ENCODE peak calls at places on chromosomes 6 and 20, in six cellular contexts. D is CD8-positive, alpha-beta memory T cell; J is H1; M is ovary; R is CD8-positive, alpha-beta T cell; Z is neural progenitor cell. A is an unnamed sample. For H3K27me3, the result is how much of the 10 kb centered on the place peaks cover.

GRCh38 chr20:49811825-49812462 is 684 bp upstream of the SLC9A8 start:
- DNase-seq in J (peak), R (no peak), M (no peak), D (no peak), Z (no peak), A (peak)

GRCh38 chr6:154754152-154754551 is 20.9 kb downstream of the SCAF8 start:
- DNase-seq in M (no peak), D (no peak), J (no peak), R (no peak), Z (no peak), A (no peak)

GRCh38 chr20:37670426-37670825 is 23.4 kb upstream of the CTNNBL1 start:
- DNase-seq in R (no peak), D (no peak), M (peak), J (no peak), Z (peak), A (peak)

GRCh38 chr6:148367418-148368024 is 24.9 kb downstream of the SASH1 start:
- DNase-seq in D (no peak), Z (peak), M (peak), R (no peak), J (no peak), A (peak)

GRCh38 chr20:15061955-15062354 is 724.5 kb upstream of the FLRT3 start:
- DNase-seq in M (peak), Z (peak), J (no peak), R (no peak), D (no peak), A (no peak)

GRCh38 chr6:1786455-1787108 is 176.9 kb downstream of the FOXC1 start:
- DNase-seq in D (no peak), J (no peak), R (no peak), M (no peak), Z (no peak), A (no peak)

GRCh38 chr20:33677991-33678431 is 3.8 kb upstream of the NECAB3 start:
- DNase-seq in M (peak), D (no peak), Z (no peak), J (no peak), R (no peak), A (no peak)

GRCh38 chr6:78942451-78942850 is 75.1 kb downstream of the IRAK1BP1 start:
- DNase-seq in M (no peak), Z (no peak), J (no peak), R (no peak), D (no peak), A (peak)

GRCh38 chr6:131225959-131226358 is 90.7 kb downstream of the AKAP7 start:
- DNase-seq in M (no peak), R (no peak), D (no peak), Z (no peak), J (no peak), A (no peak)

GRCh38 chr6:5695260-5696245 is 311.2 kb downstream of the NRN1 start:
- DNase-seq in M (no peak), D (no peak), R (no peak), J (no peak), Z (no peak), A (peak)

GRCh38 chr6:31114540-31114876 is at the start of gene PSORS1C1:
- DNase-seq in R (no peak), D (no peak), M (peak), Z (no peak), J (no peak), A (no peak)

GRCh38 chr20:35582131-35582530 is 33.5 kb upstream of the SPAG4 start:
- DNase-seq in M (no peak), D (no peak), Z (no peak), J (no peak), R (no peak), A (no peak)

GRCh38 chr20:47305667-47306066 is 50.8 kb downstream of the ZMYND8 start:
- DNase-seq in Z (no peak), M (no peak), D (no peak), J (no peak), R (no peak), A (no peak)

GRCh38 chr6:98871057-98871456 is 36.7 kb downstream of the POU3F2 start:
- DNase-seq in Z (no peak), J (no peak), R (no peak), D (no peak), M (no peak), A (no peak)

GRCh38 chr6:6583836-6584235 is 4.7 kb upstream of the LY86 start:
- DNase-seq in J (no peak), Z (no peak), R (no peak), M (no peak), D (no peak), A (peak)

GRCh38 chr6:69985180-69985579 is 118.8 kb downstream of the COL19A1 start:
- DNase-seq in J (no peak), M (no peak), D (no peak), R (no peak), Z (no peak), A (no peak)

GRCh38 chr20:10074513-10074912 is 39.7 kb downstream of the ANKEF1 start:
- DNase-seq in D (no peak), R (no peak), Z (no peak), J (no peak), M (no peak), A (peak)

GRCh38 chr20:47817573-47817972 is 32.3 kb upstream of the SULF2 start:
- DNase-seq in R (no peak), J (no peak), Z (no peak), M (no peak), D (no peak), A (no peak)

GRCh38 chr6:11535801-11536230 is 1.7 kb upstream of the TMEM170B start:
- DNase-seq in D (no peak), M (peak), R (no peak), Z (no peak), J (no peak), A (peak)

GRCh38 chr6:13712485-13712990 is 903 bp upstream of the RANBP9 start:
- DNase-seq in R (no peak), M (no peak), D (no peak), Z (no peak), J (no peak), A (peak)

GRCh38 chr20:52889225-52889624 is 82.9 kb upstream of the TSHZ2 start:
- DNase-seq in D (no peak), M (no peak), R (no peak), Z (no peak), J (no peak), A (no peak)

GRCh38 chr6:15501806-15502450 is 160.9 kb downstream of the DTNBP1 start:
- DNase-seq in M (peak), Z (no peak), R (no peak), J (no peak), D (no peak), A (no peak)

GRCh38 chr20:10916312-10916711 is 242.5 kb upstream of the JAG1 start:
- DNase-seq in Z (no peak), D (no peak), J (no peak), R (no peak), M (no peak), A (no peak)

GRCh38 chr6:132401941-132402275 is 633 bp upstream of the MOXD1 start:
- DNase-seq in D (no peak), J (peak), Z (peak), R (no peak), M (no peak), A (no peak)

GRCh38 chr6:169988769-169989550 is 237.5 kb downstream of the ERMARD start:
- DNase-seq in R (no peak), J (no peak), M (no peak), D (peak), Z (no peak), A (no peak)

GRCh38 chr6:143040018-143040417 is 20.7 kb upstream of the AIG1 start:
- DNase-seq in J (no peak), R (no peak), D (no peak), Z (no peak), M (no peak), A (no peak)

GRCh38 chr20:21166801-21167200 is 40.9 kb downstream of the KIZ start:
- DNase-seq in M (no peak), Z (no peak), D (no peak), R (no peak), J (no peak), A (no peak)

GRCh38 chr6:52510213-52510562 is 66.7 kb downstream of the TRAM2 start:
- DNase-seq in J (no peak), Z (no peak), D (no peak), R (no peak), M (no peak), A (peak)

GRCh38 chr6:120903836-120904235 is 430.4 kb downstream of the TBC1D32 start:
- DNase-seq in D (no peak), R (no peak), J (no peak), Z (peak), M (no peak), A (no peak)

GRCh38 chr6:5203571-5203970 is 57.2 kb downstream of the LYRM4 start:
- DNase-seq in Z (no peak), J (no peak), M (no peak), D (no peak), R (no peak), A (no peak)

GRCh38 chr6:147046131-147046530 is 158.1 kb upstream of the STXBP5 start:
- DNase-seq in R (no peak), Z (no peak), J (no peak), D (no peak), M (no peak), A (peak)

GRCh38 chr6:116518621-116519020 is 7.2 kb downstream of the CALHM5 start:
- DNase-seq in R (no peak), M (no peak), Z (no peak), J (no peak), D (no peak), A (peak)

GRCh38 chr20:60586417-60587105 is 628.3 kb downstream of the CDH26 start:
- DNase-seq in J (no peak), D (no peak), M (no peak), R (no peak), Z (no peak), A (no peak)
- H3K27me3 ChIP-seq in J (under half), D (under half), M (under half), R (under half), Z (under half), A (under half)

DNA sequence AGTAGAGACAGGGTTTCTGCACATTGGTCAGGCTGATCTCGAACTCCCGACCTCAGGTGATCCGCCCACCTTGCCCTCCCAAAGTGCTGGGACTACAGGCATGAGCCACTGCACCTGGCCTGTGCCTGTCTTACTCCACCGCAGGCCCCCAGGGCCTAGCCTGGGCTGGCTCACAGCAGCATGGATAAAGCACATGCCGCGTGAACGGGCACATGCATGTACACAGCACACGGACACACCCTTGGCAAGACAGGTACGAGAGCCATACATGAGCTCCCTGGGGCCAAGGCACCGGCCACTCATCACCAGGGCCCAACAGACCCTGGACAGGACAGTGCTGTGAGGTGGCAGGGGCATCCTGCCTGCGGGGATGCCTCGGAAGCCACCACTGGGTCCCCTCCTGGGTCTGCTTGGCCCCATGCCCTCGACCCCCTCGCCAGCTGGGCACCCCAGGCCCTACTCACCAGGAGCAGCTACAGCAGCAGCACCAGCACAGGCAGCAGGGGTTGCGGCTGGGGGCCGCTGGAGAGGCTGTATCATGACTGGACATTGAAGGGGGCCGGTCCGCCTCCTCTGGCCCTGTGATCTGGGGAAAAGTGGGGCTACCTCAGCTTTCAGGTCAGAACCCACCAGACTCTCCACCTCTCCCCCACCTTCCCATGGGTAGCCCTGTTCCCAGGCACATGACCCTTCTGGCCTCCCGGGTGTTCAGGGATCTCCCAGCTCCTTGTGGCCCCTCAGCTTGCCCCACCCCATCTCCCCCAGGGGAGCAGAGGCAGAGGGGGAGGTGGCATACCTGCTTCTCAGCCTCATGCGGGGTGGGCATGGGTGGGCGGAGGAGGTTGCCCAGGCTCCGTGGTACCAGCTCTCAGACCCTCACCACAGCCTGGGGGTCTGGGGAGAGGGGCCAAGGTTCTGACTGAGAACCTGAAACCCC is 3.0 kb downstream of the RGS19 start:
- DNase-seq in R (no peak), J (no peak), M (no peak), D (no peak), Z (no peak), A (no peak)
- H3K4me3 ChIP-seq in R (peak), J (no peak), M (no peak), D (peak), Z (no peak), A (no peak)

GRCh38 chr6:37699138-37699766 is 1.6 kb upstream of the MDGA1 start:
- DNase-seq in D (peak), Z (no peak), M (no peak), R (no peak), J (no peak), A (no peak)
- H3K27me3 ChIP-seq in D (under half), Z (half or more), M (under half), R (under half), J (half or more), A (under half)

GRCh38 chr6:111591901-111592461 is 13.7 kb downstream of the TRAF3IP2 start:
- DNase-seq in D (no peak), Z (no peak), J (no peak), R (no peak), M (no peak), A (no peak)
- H3K4me3 ChIP-seq in D (no peak), Z (no peak), J (no peak), R (no peak), M (no peak), A (no peak)

GRCh38 chr6:107832146-107833056 is 8.3 kb upstream of the SCML4 start:
- DNase-seq in J (no peak), R (no peak), M (no peak), Z (no peak), D (no peak), A (no peak)

GRCh38 chr6:107830060-107830459 is 5.9 kb upstream of the SCML4 start:
- DNase-seq in Z (no peak), R (no peak), M (no peak), J (no peak), D (no peak), A (no peak)

GRCh38 chr6:107823047-107823557 is 1.0 kb downstream of the SCML4 start:
- DNase-seq in M (no peak), J (no peak), Z (no peak), R (peak), D (peak), A (no peak)

GRCh38 chr6:107822154-107823046 is 1.7 kb downstream of the SCML4 start:
- DNase-seq in Z (no peak), M (no peak), J (no peak), D (peak), R (peak), A (no peak)

DNA sequence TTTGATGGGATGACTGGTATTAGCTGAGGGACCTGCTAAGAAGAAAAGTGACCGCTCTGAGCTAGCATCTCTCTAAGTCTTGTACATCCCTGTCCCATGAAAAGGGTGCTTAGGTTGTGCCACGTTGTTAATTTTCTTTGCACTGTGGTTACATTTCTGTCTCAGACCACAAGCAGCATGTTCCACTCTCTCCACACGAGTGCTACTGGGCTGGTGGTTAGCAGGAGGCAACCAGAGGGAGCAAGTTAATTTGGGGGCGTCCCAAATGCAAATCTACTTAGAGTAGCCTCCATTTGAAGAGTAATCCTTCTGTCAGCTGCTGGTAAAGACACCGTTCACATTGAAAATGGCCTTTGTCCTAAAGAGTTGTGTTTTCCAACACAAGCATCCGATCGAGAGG is 3.4 kb upstream of the SCML4 start:
- DNase-seq in Z (no peak), R (no peak), M (no peak), J (no peak), D (peak), A (no peak)
- H3K27me3 ChIP-seq in Z (under half), R (under half), M (under half), J (under half), D (under half), A (under half)

GRCh38 chr20:44807051-44807683 is 3.2 kb downstream of the RIMS4 start:
- DNase-seq in D (no peak), M (no peak), R (no peak), Z (no peak), J (no peak), A (no peak)

GRCh38 chr20:44807684-44808056 is 2.7 kb downstream of the RIMS4 start:
- DNase-seq in J (no peak), R (no peak), D (no peak), M (no peak), Z (no peak), A (no peak)

GRCh38 chr20:44803383-44803941 is 6.9 kb downstream of the RIMS4 start:
- DNase-seq in D (no peak), J (no peak), M (no peak), Z (no peak), R (no peak), A (no peak)

GRCh38 chr20:44805335-44805734 is 5.0 kb downstream of the RIMS4 start:
- DNase-seq in D (no peak), R (no peak), M (peak), Z (no peak), J (no peak), A (no peak)

DNA sequence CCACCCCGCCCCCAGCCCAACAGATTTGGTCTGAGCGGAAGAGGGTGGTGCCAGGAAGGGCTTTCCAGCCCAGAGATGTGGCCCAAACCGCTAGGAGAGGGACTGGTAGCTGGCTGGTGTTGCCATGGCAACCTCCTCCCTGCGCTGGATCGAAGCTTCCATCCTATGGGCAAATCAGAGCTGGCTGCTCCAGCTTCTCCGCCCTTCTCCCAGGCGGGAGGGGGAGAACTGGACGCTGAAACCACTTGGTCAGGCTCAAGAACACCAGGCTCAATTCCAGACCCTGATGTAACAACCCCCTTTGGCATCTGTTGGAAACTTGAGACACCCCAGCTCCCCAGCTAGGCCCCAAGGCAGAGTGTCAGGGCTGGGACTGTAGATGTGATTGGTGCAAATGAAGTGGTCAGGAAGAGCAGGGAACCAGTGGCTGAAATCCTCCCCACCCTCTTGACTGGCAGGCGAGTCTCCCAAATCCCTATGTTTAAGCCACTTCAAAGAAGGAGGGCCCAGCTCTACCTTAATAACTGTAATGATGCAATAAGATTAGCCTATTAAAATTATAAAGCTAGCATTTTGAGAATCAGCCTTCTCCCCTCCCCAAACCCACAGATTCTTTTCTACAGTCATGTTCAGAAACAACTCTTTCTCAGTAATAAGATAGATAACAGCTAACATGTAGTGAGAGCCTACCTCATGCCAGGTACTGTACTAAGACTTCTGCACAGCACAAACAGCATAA is 4.2 kb downstream of the RIMS4 start:
- DNase-seq in R (no peak), D (no peak), Z (peak), J (peak), M (peak), A (peak)
- H3K4me3 ChIP-seq in R (no peak), D (no peak), Z (no peak), J (no peak), M (no peak), A (no peak)

GRCh38 chr20:40681684-40682083 is 7.4 kb downstream of the MAFB start:
- DNase-seq in M (no peak), Z (no peak), R (no peak), J (no peak), D (no peak), A (no peak)
- H3K27me3 ChIP-seq in M (under half), Z (half or more), R (under half), J (half or more), D (under half), A (under half)

DNA sequence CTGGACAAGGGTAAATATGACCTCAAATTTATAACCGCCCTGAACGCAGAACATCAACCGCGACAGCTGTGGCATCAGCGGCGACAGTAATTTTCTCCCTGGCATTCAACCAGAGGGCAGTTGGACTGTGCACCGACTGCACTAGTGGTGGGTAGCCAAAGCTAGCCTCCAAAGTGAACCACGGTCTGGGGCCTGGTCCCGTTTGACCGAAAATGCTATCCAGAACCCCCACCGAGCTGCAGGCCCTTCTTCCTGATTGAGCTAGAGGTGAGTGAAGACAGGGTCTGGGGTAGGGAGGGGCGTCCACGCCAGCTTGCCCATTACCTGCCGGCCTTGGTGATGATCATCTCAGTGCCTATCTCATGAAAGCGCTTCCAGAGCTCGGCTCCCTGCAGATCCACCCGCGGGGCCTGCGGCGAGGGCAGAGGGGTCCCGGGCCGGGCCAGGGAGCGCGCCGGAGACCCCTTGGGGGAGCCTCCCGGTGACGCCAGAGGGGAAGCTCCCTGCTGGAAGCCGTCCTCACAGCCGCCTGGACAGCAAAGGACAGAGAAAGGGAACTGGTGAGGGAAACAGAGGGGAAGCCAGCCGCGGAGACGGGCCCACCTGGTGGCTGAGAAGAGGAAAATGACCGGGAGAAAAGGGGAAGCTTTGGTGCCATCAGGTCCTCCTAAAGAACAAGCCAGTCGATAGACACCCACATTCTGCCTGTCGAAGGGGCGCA is 2.0 kb downstream of the TBX18 start:
- DNase-seq in D (no peak), J (no peak), R (no peak), M (peak), Z (peak), A (peak)
- H3K4me3 ChIP-seq in D (no peak), J (peak), R (no peak), M (peak), Z (peak), A (peak)

DNA sequence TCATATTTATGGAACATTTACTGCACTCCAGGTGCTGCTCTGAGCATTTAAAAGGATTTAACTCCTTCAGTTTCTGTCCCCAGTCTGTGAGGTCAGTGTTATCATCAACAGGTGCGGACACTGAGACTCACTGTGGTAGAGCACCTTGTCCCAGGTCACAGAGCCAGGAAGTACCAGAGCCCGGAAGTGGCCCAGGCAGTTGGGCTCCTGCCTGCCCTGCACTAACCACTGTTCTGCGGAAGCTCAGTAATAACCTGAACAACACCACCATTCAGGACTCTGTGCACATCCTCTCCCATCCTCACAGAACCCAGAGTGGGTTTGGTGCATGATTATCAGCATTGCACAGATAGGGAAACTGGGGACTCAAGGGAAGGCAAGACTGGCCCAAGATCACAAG is 16.8 kb upstream of the SIRPG start:
- DNase-seq in J (peak), Z (no peak), D (peak), R (peak), M (no peak), A (no peak)
- H3K27me3 ChIP-seq in J (under half), Z (half or more), D (under half), R (under half), M (under half), A (under half)

A was measured in A673.